ENCODE peak calls at places on chromosomes 1 and 21, in eight cellular contexts. L, Z, V, H, E, S, P and A are unnamed samples.
A peak's percentile ranks its signal among the peaks of the same experiment; 100 is the strongest.

GRCh38 chr1:53956308-53957168 is 10.4 kb downstream of the LRRC42 start:
- DNase-seq in L (no peak), Z (no peak), V (peak; percentile 29), H (no peak), E (no peak), S (no peak), P (no peak), A (no peak)

GRCh38 chr1:221873663-221874062 is 131.8 kb upstream of the DUSP10 start:
- DNase-seq in L (no peak), Z (no peak), V (no peak), H (no peak), E (no peak), S (no peak), P (no peak), A (no peak)

GRCh38 chr1:43327549-43328292 is 9.9 kb upstream of the MPL start:
- DNase-seq in L (no peak), Z (no peak), V (no peak), H (no peak), E (no peak), S (no peak), P (no peak), A (no peak)

GRCh38 chr1:56626546-56626945 is 18.6 kb upstream of the PRKAA2 start:
- DNase-seq in L (no peak), Z (no peak), V (peak; percentile 55), H (no peak), E (no peak), S (no peak), P (no peak), A (no peak)

GRCh38 chr1:67496329-67496728 is 66.1 kb upstream of the SERBP1 start:
- DNase-seq in L (no peak), Z (no peak), V (no peak), H (no peak), E (no peak), S (no peak), P (no peak), A (no peak)

GRCh38 chr1:177567393-177567792 is 396.6 kb downstream of the BRINP2 start:
- DNase-seq in L (peak; percentile 36), Z (no peak), V (peak; percentile 14), H (peak; percentile 16), E (no peak), S (no peak), P (no peak), A (no peak)

GRCh38 chr1:223142269-223142668 is 779 bp downstream of the TLR5 start:
- DNase-seq in L (no peak), Z (no peak), V (no peak), H (no peak), E (no peak), S (no peak), P (no peak), A (no peak)

GRCh38 chr21:31973402-31973944 is 100.7 kb downstream of the HUNK start:
- DNase-seq in L (no peak), Z (no peak), V (no peak), H (no peak), E (no peak), S (no peak), P (no peak), A (no peak)

GRCh38 chr1:5975133-5975880 is 16.9 kb downstream of the NPHP4 start:
- DNase-seq in L (peak; percentile 59), Z (peak; percentile 41), V (peak; percentile 61), H (peak; percentile 63), E (peak; percentile 54), S (peak; percentile 48), P (peak; percentile 63), A (no peak)

GRCh38 chr1:154207262-154207661 is 1.1 kb upstream of the CFAP141 start:
- DNase-seq in L (no peak), Z (no peak), V (no peak), H (no peak), E (no peak), S (no peak), P (no peak), A (no peak)

GRCh38 chr1:178031856-178032320 is 62.0 kb upstream of the RASAL2 start:
- DNase-seq in L (peak; percentile 81), Z (peak; percentile 4), V (peak; percentile 95), H (peak; percentile 83), E (peak; percentile 84), S (no peak), P (peak; percentile 87), A (peak; percentile 3)

GRCh38 chr1:179016694-179017382 is 8.9 kb upstream of the FAM20B start:
- DNase-seq in L (no peak), Z (no peak), V (peak; percentile 98), H (no peak), E (peak; percentile 86), S (no peak), P (peak; percentile 89), A (peak; percentile 19)

GRCh38 chr1:8184301-8184700 is 133.6 kb upstream of the SLC45A1 start:
- DNase-seq in L (no peak), Z (no peak), V (no peak), H (no peak), E (no peak), S (no peak), P (no peak), A (no peak)

GRCh38 chr1:33893147-33893830 is 29.4 kb downstream of the HMGB4 start:
- DNase-seq in L (no peak), Z (no peak), V (peak; percentile 15), H (no peak), E (no peak), S (no peak), P (no peak), A (no peak)

GRCh38 chr1:215720121-215720520 is 153.0 kb downstream of the KCTD3 start:
- DNase-seq in L (no peak), Z (no peak), V (peak; percentile 71), H (no peak), E (no peak), S (no peak), P (no peak), A (no peak)

GRCh38 chr1:112735752-112736151 is 20.6 kb upstream of the PPM1J start:
- DNase-seq in L (no peak), Z (peak; percentile 39), V (peak; percentile 41), H (no peak), E (no peak), S (no peak), P (no peak), A (no peak)

GRCh38 chr1:19442150-19443096 is 42.9 kb downstream of the CAPZB start:
- DNase-seq in L (no peak), Z (no peak), V (peak; percentile 79), H (no peak), E (no peak), S (no peak), P (no peak), A (no peak)

GRCh38 chr1:65025794-65026193 is 59.4 kb upstream of the JAK1 start:
- DNase-seq in L (no peak), Z (no peak), V (no peak), H (no peak), E (no peak), S (no peak), P (no peak), A (no peak)

GRCh38 chr1:165828103-165828558 is 717 bp downstream of the UCK2 start:
- DNase-seq in L (peak; percentile 33), Z (peak; percentile 44), V (peak; percentile 38), H (peak; percentile 62), E (peak; percentile 22), S (peak; percentile 38), P (peak; percentile 65), A (no peak)

GRCh38 chr1:150132372-150132771 is 17.3 kb upstream of the PLEKHO1 start:
- DNase-seq in L (no peak), Z (no peak), V (no peak), H (no peak), E (no peak), S (no peak), P (no peak), A (no peak)

GRCh38 chr1:92817986-92818764 is 13.7 kb upstream of the RPL5 start:
- DNase-seq in L (peak; percentile 55), Z (peak; percentile 27), V (peak; percentile 62), H (peak; percentile 18), E (no peak), S (no peak), P (no peak), A (no peak)

GRCh38 chr1:223329252-223329651 is 34.7 kb downstream of the SUSD4 start:
- DNase-seq in L (no peak), Z (no peak), V (no peak), H (no peak), E (no peak), S (no peak), P (no peak), A (no peak)

GRCh38 chr1:119007672-119008482 is 19.7 kb upstream of the TBX15 start:
- DNase-seq in L (no peak), Z (no peak), V (no peak), H (no peak), E (no peak), S (no peak), P (no peak), A (no peak)

GRCh38 chr1:79322511-79323027 is 316.0 kb upstream of the ADGRL4 start:
- DNase-seq in L (no peak), Z (no peak), V (no peak), H (no peak), E (no peak), S (no peak), P (no peak), A (no peak)

GRCh38 chr1:53412285-53413174 is 46.7 kb upstream of the DMRTB1 start:
- DNase-seq in L (no peak), Z (no peak), V (no peak), H (no peak), E (no peak), S (no peak), P (no peak), A (no peak)

GRCh38 chr1:180208264-180208663 is 21.8 kb upstream of the LHX4 start:
- DNase-seq in L (no peak), Z (no peak), V (no peak), H (no peak), E (no peak), S (no peak), P (no peak), A (no peak)